ENCODE peak calls at places on chromosomes 2 and 18, in ten cellular contexts. B, H, V, O, T, F, J, W, M and Z are unnamed samples.

GRCh38 chr2:124035001-124035400 is 9.9 kb downstream of the CNTNAP5 start:
- DNase-seq in B (no peak), H (no peak), V (no peak), O (no peak), T (no peak), F (no peak), J (no peak), W (no peak), M (no peak), Z (peak; percentile 62)

GRCh38 chr2:240622631-240623235 is 2.5 kb upstream of the GPR35 start:
- DNase-seq in B (peak; percentile 60), H (peak; percentile 14), V (peak; percentile 29), O (no peak), T (no peak), F (no peak), J (peak; percentile 47), W (no peak), M (no peak), Z (no peak)

GRCh38 chr2:73203055-73203681 is 794 bp downstream of the NOTO start:
- DNase-seq in B (peak; percentile 68), H (no peak), V (peak; percentile 21), O (no peak), T (no peak), F (no peak), J (peak; percentile 74), W (no peak), M (no peak), Z (no peak)

GRCh38 chr18:76558881-76559667 is 64.0 kb upstream of the ZNF516 start:
- DNase-seq in B (no peak), H (no peak), V (no peak), O (no peak), T (no peak), F (no peak), J (no peak), W (peak; percentile 78), M (no peak), Z (peak; percentile 84)

GRCh38 chr2:902584-902983 is 48.1 kb upstream of the SNTG2 start:
- DNase-seq in B (no peak), H (no peak), V (no peak), O (no peak), T (no peak), F (no peak), J (no peak), W (no peak), M (peak; percentile 34), Z (no peak)

GRCh38 chr2:180647651-180648050 is 332.8 kb upstream of the UBE2E3 start:
- DNase-seq in B (no peak), H (no peak), V (peak; percentile 10), O (no peak), T (no peak), F (no peak), J (no peak), W (no peak), M (no peak), Z (no peak)

GRCh38 chr2:54519841-54520459 is 63.8 kb downstream of the SPTBN1 start:
- DNase-seq in B (no peak), H (no peak), V (no peak), O (no peak), T (no peak), F (no peak), J (no peak), W (no peak), M (no peak), Z (no peak)

GRCh38 chr2:181164699-181165098 is 184.3 kb downstream of the UBE2E3 start:
- DNase-seq in B (no peak), H (no peak), V (no peak), O (no peak), T (no peak), F (no peak), J (no peak), W (no peak), M (no peak), Z (no peak)

GRCh38 chr2:176115883-176116813 is at the start of gene HOXD10:
- DNase-seq in B (no peak), H (no peak), V (no peak), O (peak; percentile 49), T (no peak), F (no peak), J (no peak), W (no peak), M (no peak), Z (no peak)

GRCh38 chr2:176117823-176118376 is 1.3 kb downstream of the HOXD10 start:
- DNase-seq in B (no peak), H (no peak), V (no peak), O (no peak), T (no peak), F (no peak), J (no peak), W (no peak), M (no peak), Z (no peak)

GRCh38 chr2:176118606-176119370 is 2.2 kb downstream of the HOXD10 start:
- DNase-seq in B (no peak), H (no peak), V (no peak), O (peak; percentile 61), T (no peak), F (no peak), J (no peak), W (peak; percentile 30), M (no peak), Z (no peak)

GRCh38 chr2:176114930-176115625 is 1.5 kb upstream of the HOXD10 start:
- DNase-seq in B (no peak), H (no peak), V (no peak), O (no peak), T (no peak), F (no peak), J (no peak), W (no peak), M (no peak), Z (no peak)

GRCh38 chr2:176117162-176117822 is 714 bp downstream of the HOXD10 start:
- DNase-seq in B (no peak), H (no peak), V (no peak), O (no peak), T (no peak), F (no peak), J (no peak), W (no peak), M (no peak), Z (no peak)
- H3K4me3 ChIP-seq in B (no peak overlapping the region), H (no peak overlapping the region), V (no peak overlapping the region), O (no peak overlapping the region), T (no peak overlapping the region), F (no peak overlapping the region), J (no peak overlapping the region), W (no peak overlapping the region), M (no peak overlapping the region), Z (no peak overlapping the region)

GRCh38 chr18:48197819-48198218 is 211.4 kb downstream of the ZBTB7C start:
- DNase-seq in B (no peak), H (no peak), V (no peak), O (no peak), T (no peak), F (no peak), J (no peak), W (no peak), M (no peak), Z (peak; percentile 89)
- H3K4me3 ChIP-seq in B (no peak overlapping the region), H (no peak overlapping the region), V (no peak overlapping the region), O (no peak overlapping the region), T (no peak overlapping the region), F (no peak overlapping the region), J (no peak overlapping the region), W (no peak overlapping the region), M (no peak overlapping the region), Z (no peak overlapping the region)

GRCh38 chr18:27109403-27109802 is 75.7 kb downstream of the CHST9 start:
- DNase-seq in B (no peak), H (no peak), V (no peak), O (no peak), T (no peak), F (no peak), J (no peak), W (no peak), M (no peak), Z (no peak)

GRCh38 chr18:27113358-27113757 is 71.8 kb downstream of the CHST9 start:
- DNase-seq in B (no peak), H (no peak), V (no peak), O (no peak), T (no peak), F (no peak), J (no peak), W (no peak), M (no peak), Z (no peak)

GRCh38 chr18:27108842-27109241 is 76.3 kb downstream of the CHST9 start:
- DNase-seq in B (no peak), H (no peak), V (no peak), O (no peak), T (no peak), F (no peak), J (no peak), W (no peak), M (no peak), Z (no peak)

GRCh38 chr18:27114842-27115241 is 70.3 kb downstream of the CHST9 start:
- DNase-seq in B (no peak), H (no peak), V (no peak), O (no peak), T (no peak), F (no peak), J (no peak), W (no peak), M (no peak), Z (no peak)

DNA sequence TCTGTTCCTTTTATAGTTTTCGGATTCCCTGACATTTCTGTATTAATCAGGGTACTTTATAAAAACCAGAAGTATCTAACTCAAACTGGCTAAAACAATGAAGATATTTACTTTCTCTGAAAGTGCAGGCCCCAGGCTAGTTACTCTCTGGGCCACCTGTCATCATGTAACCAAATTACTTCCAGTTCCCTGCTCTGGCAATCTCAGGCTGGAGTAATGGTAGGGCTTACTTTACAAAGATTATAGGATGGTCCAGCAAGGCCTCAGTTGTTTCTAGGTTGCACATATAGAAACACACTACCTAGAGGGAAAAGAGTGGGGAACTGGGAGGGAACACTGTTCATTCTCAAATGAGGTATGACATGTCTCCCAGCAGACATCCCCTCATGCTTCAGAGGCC is 74.8 kb downstream of the CHST9 start:
- DNase-seq in B (no peak), H (no peak), V (no peak), O (no peak), T (no peak), F (no peak), J (no peak), W (no peak), M (no peak), Z (no peak)
- H3K4me3 ChIP-seq in B (no peak overlapping the region), H (no peak overlapping the region), V (no peak overlapping the region), O (no peak overlapping the region), T (no peak overlapping the region), F (no peak overlapping the region), J (no peak overlapping the region), W (no peak overlapping the region), M (no peak overlapping the region), Z (no peak overlapping the region)

DNA sequence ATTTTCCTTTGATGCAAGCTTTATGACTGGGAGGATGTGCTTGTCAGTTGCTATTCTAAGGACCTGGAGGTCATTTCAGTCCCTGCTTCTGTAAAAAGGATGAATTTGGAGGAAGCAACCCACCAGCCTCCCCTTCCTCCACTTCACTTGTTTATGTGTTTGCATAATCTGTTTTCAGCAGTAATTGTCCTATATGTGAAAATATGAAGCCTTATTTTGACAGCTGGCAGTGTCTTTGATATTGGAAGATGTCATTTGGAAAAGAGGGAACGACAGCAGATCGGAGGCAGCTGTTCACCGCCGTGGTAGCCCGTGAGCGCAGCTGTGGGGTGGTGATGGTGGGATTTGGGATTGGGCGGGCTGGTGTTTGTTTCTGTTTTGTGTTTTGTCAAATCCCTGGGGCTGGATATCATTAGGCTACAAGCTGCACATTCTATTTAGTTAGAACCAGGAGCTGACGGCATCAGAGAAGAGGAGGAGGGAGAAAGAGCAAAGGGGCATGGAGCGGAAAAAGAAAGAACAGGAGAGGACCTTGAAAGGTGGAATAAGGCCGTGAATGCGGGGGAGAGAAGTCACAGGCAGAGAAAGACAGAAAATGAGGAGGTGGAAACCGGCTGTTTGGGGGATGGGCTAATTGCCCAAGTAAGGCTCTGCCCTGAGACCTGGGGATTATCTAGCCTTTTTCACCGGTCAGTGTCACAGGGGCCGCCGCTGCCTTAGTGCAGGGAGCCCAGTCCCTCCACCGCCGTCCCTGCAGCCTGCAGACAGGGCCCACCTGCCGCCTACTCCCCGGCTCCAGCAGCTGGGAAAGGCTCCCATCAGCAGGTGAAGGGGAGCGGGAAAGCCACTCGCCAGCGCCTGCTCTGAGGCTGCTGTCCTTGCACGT is 87.9 kb downstream of the ZCCHC2 start:
- DNase-seq in B (no peak), H (no peak), V (no peak), O (no peak), T (no peak), F (no peak), J (no peak), W (no peak), M (no peak), Z (no peak)
- H3K4me3 ChIP-seq in B (peak overlapping the region; percentile 39), H (peak overlapping the region; percentile 46), V (peak overlapping the region; percentile 8), O (no peak overlapping the region), T (no peak overlapping the region), F (no peak overlapping the region), J (peak overlapping the region; percentile 14), W (no peak overlapping the region), M (peak overlapping the region; percentile 23), Z (no peak overlapping the region)